ENCODE peak calls at places on chromosome 10, in four cellular contexts. L, H, C and S are unnamed samples.

GRCh38 chr10:46268076-46268881 is 18.5 kb upstream of the ANTXRL start:
- DNase-seq in L (peak; percentile 71), H (no peak), C (no peak), S (peak; percentile 88)

GRCh38 chr10:113019692-113020424 is 69.8 kb downstream of the TCF7L2 start:
- DNase-seq in H (no peak), C (no peak), L (no peak), S (no peak)

GRCh38 chr10:23826399-23826798 is 382.5 kb upstream of the KIAA1217 start:
- DNase-seq in C (no peak), H (no peak), L (no peak), S (no peak)

GRCh38 chr10:122678266-122678665 is 21.4 kb downstream of the C10orf120 start:
- DNase-seq in C (no peak), H (no peak), L (no peak), S (no peak)

GRCh38 chr10:85976267-85976793 is 390.3 kb downstream of the GRID1 start:
- DNase-seq in C (no peak), L (no peak), H (no peak), S (no peak)

GRCh38 chr10:120456143-120456625 is 843 bp upstream of the PLPP4 start:
- DNase-seq in L (no peak), C (no peak), H (no peak), S (no peak)

GRCh38 chr10:97025613-97026242 is 160.0 kb downstream of the SLIT1 start:
- DNase-seq in C (peak; percentile 25), L (peak; percentile 76), H (peak; percentile 68), S (peak; percentile 86)

GRCh38 chr10:21011433-21012018 is 114.4 kb upstream of the NEBL start:
- DNase-seq in L (no peak), C (no peak), H (no peak), S (no peak)

GRCh38 chr10:10499839-10500238 is 517.8 kb upstream of the CELF2 start:
- DNase-seq in C (no peak), H (no peak), L (no peak), S (no peak)

GRCh38 chr10:99612167-99612831 is 7.9 kb downstream of the SLC25A28 start:
- DNase-seq in L (peak; percentile 55), C (no peak), H (peak; percentile 69), S (no peak)

GRCh38 chr10:71308985-71309384 is 10.1 kb upstream of the SLC29A3 start:
- DNase-seq in L (no peak), C (no peak), H (no peak), S (no peak)

GRCh38 chr10:119701861-119702260 is 24.0 kb upstream of the INPP5F start:
- DNase-seq in H (no peak), L (no peak), C (no peak), S (no peak)

GRCh38 chr10:6987536-6987945 is 407.5 kb upstream of the PRKCQ start:
- DNase-seq in L (no peak), H (no peak), C (peak; percentile 67), S (no peak)

GRCh38 chr10:19815478-19816419 is 483 bp upstream of the PLXDC2 start:
- DNase-seq in C (no peak), H (peak; percentile 4), L (no peak), S (peak; percentile 78)

GRCh38 chr10:34522542-34522941 is 292.6 kb downstream of the PARD3 start:
- DNase-seq in H (no peak), L (no peak), C (no peak), S (no peak)

GRCh38 chr10:8279598-8279997 is 225.1 kb downstream of the GATA3 start:
- DNase-seq in H (no peak), C (no peak), L (no peak), S (no peak)

GRCh38 chr10:124649209-124649608 is 95.0 kb downstream of the FAM53B start:
- DNase-seq in C (no peak), H (no peak), L (no peak), S (no peak)

GRCh38 chr10:47381427-47382379 is 2.4 kb downstream of the ZNF488 start:
- DNase-seq in L (no peak), H (no peak), C (no peak), S (peak; percentile 30)

GRCh38 chr10:78696791-78697420 is 371.9 kb upstream of the ZMIZ1 start:
- DNase-seq in L (no peak), H (no peak), C (no peak), S (no peak)

GRCh38 chr10:22599048-22599561 is 115.3 kb downstream of the PIP4K2A start:
- DNase-seq in C (no peak), L (no peak), H (no peak), S (no peak)

GRCh38 chr10:6498771-6499170 is 81.3 kb downstream of the PRKCQ start:
- DNase-seq in C (no peak), L (peak; percentile 74), H (no peak), S (peak; percentile 56)

GRCh38 chr10:91885362-91886079 is 23.8 kb downstream of the FGFBP3 start:
- DNase-seq in C (no peak), L (no peak), H (no peak), S (no peak)

GRCh38 chr10:3761111-3761686 is 23.8 kb downstream of the KLF6 start:
- DNase-seq in L (no peak), C (no peak), H (peak; percentile 77), S (no peak)